ENCODE peak calls at places on chromosomes 12 and 14, in nine cellular contexts. M is HCT116, Y is PC-3, N is adipocyte, P is H1, U is fibroblast of lung, X is IMR-90, D is keratinocyte, O is mammary epithelial cell. J is an unnamed sample.

GRCh38 chr14:61491876-61492440 is 170.6 kb downstream of the PRKCH start:
- DNase-seq in M (no peak), Y (no peak), N (no peak), P (no peak), U (no peak), X (no peak), D (no peak), O (no peak), J (no peak)

GRCh38 chr12:120144215-120144614 is 27.7 kb upstream of the RAB35 start:
- DNase-seq in M (no peak), Y (no peak), N (no peak), P (no peak), U (no peak), X (no peak), D (no peak), O (no peak), J (no peak)

GRCh38 chr12:97464241-97465011 is 1.8 kb downstream of the RMST start:
- DNase-seq in M (no peak), Y (no peak), N (no peak), P (peak), U (no peak), X (no peak), D (no peak), O (no peak), J (no peak)

GRCh38 chr12:41684997-41685396 is 459.7 kb downstream of the GXYLT1 start:
- DNase-seq in M (no peak), Y (no peak), N (peak), P (no peak), U (no peak), X (no peak), D (no peak), O (no peak), J (no peak)

GRCh38 chr14:70203686-70204085 is 14.9 kb upstream of the SLC8A3 start:
- DNase-seq in M (no peak), Y (no peak), N (no peak), P (no peak), U (no peak), X (no peak), D (no peak), O (no peak), J (no peak)

GRCh38 chr14:75252254-75252837 is 26.3 kb upstream of the FOS start:
- DNase-seq in M (no peak), Y (peak), N (no peak), P (no peak), U (no peak), X (no peak), D (no peak), O (peak), J (no peak)

GRCh38 chr12:24561411-24561871 is 387.5 kb downstream of the BCAT1 start:
- DNase-seq in M (no peak), Y (no peak), N (peak), P (no peak), U (peak), X (peak), D (no peak), O (no peak), J (peak)

GRCh38 chr12:49872781-49873181 is 29.9 kb upstream of the BCDIN3D start:
- DNase-seq in M (no peak), Y (no peak), N (no peak), P (peak), U (peak), X (peak), D (no peak), O (no peak), J (peak)

GRCh38 chr14:23569443-23570151 is 2.0 kb upstream of the AP1G2 start:
- DNase-seq in M (peak), Y (peak), N (no peak), P (no peak), U (no peak), X (no peak), D (no peak), O (peak), J (peak)

GRCh38 chr14:95499354-95499750 is 17.1 kb downstream of the SYNE3 start:
- DNase-seq in M (no peak), Y (no peak), N (no peak), P (no peak), U (no peak), X (no peak), D (no peak), O (no peak), J (no peak)

GRCh38 chr12:54196396-54196795 is 7.6 kb upstream of the SMUG1 start:
- DNase-seq in M (no peak), Y (no peak), N (no peak), P (no peak), U (no peak), X (no peak), D (no peak), O (no peak), J (no peak)

GRCh38 chr12:65791400-65791799 is 32.9 kb upstream of the HMGA2 start:
- DNase-seq in M (no peak), Y (peak), N (no peak), P (no peak), U (no peak), X (no peak), D (no peak), O (no peak), J (no peak)

GRCh38 chr12:130982565-130983225 is 29.0 kb downstream of the ADGRD1 start:
- DNase-seq in M (no peak), Y (no peak), N (no peak), P (no peak), U (no peak), X (no peak), D (no peak), O (no peak), J (no peak)

GRCh38 chr14:23406725-23407355 is 1.2 kb downstream of the MYH6 start:
- DNase-seq in M (no peak), Y (no peak), N (no peak), P (no peak), U (no peak), X (no peak), D (no peak), O (no peak), J (no peak)

GRCh38 chr12:110223777-110224378 is 57.2 kb upstream of the ATP2A2 start:
- DNase-seq in M (no peak), Y (peak), N (no peak), P (no peak), U (no peak), X (peak), D (peak), O (peak), J (peak)

GRCh38 chr12:7646178-7646475 is 19.6 kb downstream of the APOBEC1 start:
- DNase-seq in M (no peak), Y (no peak), N (no peak), P (no peak), U (no peak), X (no peak), D (no peak), O (no peak), J (no peak)

GRCh38 chr14:101721111-101721510 is 40.4 kb upstream of the PPP2R5C start:
- DNase-seq in M (no peak), Y (no peak), N (no peak), P (no peak), U (no peak), X (no peak), D (no peak), O (no peak), J (no peak)

GRCh38 chr14:73753887-73754880 is 40.0 kb upstream of the PNMA1 start:
- DNase-seq in M (no peak), Y (peak), N (peak), P (no peak), U (no peak), X (no peak), D (no peak), O (no peak), J (peak)

GRCh38 chr12:2793561-2793960 is 1.2 kb upstream of the FKBP4 start:
- DNase-seq in M (no peak), Y (no peak), N (no peak), P (no peak), U (no peak), X (no peak), D (no peak), O (no peak), J (no peak)

GRCh38 chr14:32047791-32048190 is 29.3 kb upstream of the ARHGAP5 start:
- DNase-seq in M (no peak), Y (peak), N (no peak), P (no peak), U (peak), X (no peak), D (no peak), O (peak), J (peak)

GRCh38 chr12:38157274-38157932 is 159.2 kb upstream of the ALG10B start:
- DNase-seq in M (no peak), Y (no peak), N (no peak), P (no peak), U (no peak), X (no peak), D (no peak), O (no peak), J (no peak)

GRCh38 chr12:132710062-132710421 is 600 bp upstream of the PGAM5 start:
- DNase-seq in M (no peak), Y (no peak), N (peak), P (no peak), U (no peak), X (no peak), D (no peak), O (no peak), J (peak)

GRCh38 chr12:107651867-107652449 is 33.6 kb upstream of the PWP1 start:
- DNase-seq in M (no peak), Y (no peak), N (no peak), P (no peak), U (no peak), X (peak), D (no peak), O (peak), J (no peak)

GRCh38 chr12:133120385-133121191 is 9.5 kb downstream of the ZNF891 start:
- DNase-seq in M (no peak), Y (no peak), N (no peak), P (no peak), U (peak), X (no peak), D (no peak), O (no peak), J (no peak)

GRCh38 chr12:76688627-76689026 is 75.3 kb upstream of the ZDHHC17 start:
- DNase-seq in M (no peak), Y (no peak), N (no peak), P (no peak), U (no peak), X (no peak), D (no peak), O (no peak), J (peak)

GRCh38 chr12:93025145-93026103 is 96.3 kb upstream of the EEA1 start:
- DNase-seq in M (peak), Y (peak), N (peak), P (no peak), U (peak), X (peak), D (no peak), O (peak), J (peak)

GRCh38 chr14:93643676-93644075 is 144.6 kb downstream of the PRIMA1 start:
- DNase-seq in M (no peak), Y (no peak), N (no peak), P (no peak), U (no peak), X (no peak), D (no peak), O (no peak), J (no peak)

GRCh38 chr14:30355431-30355913 is 203.5 kb upstream of the G2E3 start:
- DNase-seq in M (no peak), Y (no peak), N (no peak), P (no peak), U (peak), X (no peak), D (no peak), O (no peak), J (no peak)

GRCh38 chr12:18861287-18861858 is 123.5 kb downstream of the CAPZA3 start:
- DNase-seq in M (peak), Y (peak), N (peak), P (no peak), U (peak), X (peak), D (no peak), O (peak), J (peak)

GRCh38 chr12:38771871-38772270 is 133.5 kb downstream of the CPNE8 start:
- DNase-seq in M (no peak), Y (no peak), N (no peak), P (no peak), U (no peak), X (no peak), D (no peak), O (no peak), J (no peak)

GRCh38 chr14:94132285-94132887 is 3.0 kb upstream of the IFI27L2 start:
- DNase-seq in M (peak), Y (peak), N (peak), P (peak), U (peak), X (peak), D (no peak), O (peak), J (peak)

GRCh38 chr14:23066855-23067744 is 9.8 kb upstream of the CDH24 start:
- DNase-seq in M (no peak), Y (no peak), N (no peak), P (no peak), U (no peak), X (no peak), D (no peak), O (no peak), J (no peak)

GRCh38 chr14:101460521-101460920 is 100.8 kb upstream of the DIO3 start:
- DNase-seq in M (no peak), Y (no peak), N (no peak), P (no peak), U (no peak), X (no peak), D (no peak), O (no peak), J (no peak)

GRCh38 chr12:26126340-26127284 is 1.8 kb upstream of the BHLHE41 start:
- DNase-seq in M (no peak), Y (peak), N (peak), P (peak), U (peak), X (peak), D (no peak), O (peak), J (peak)

GRCh38 chr12:56127888-56128668 is at the start of gene ESYT1:
- DNase-seq in M (peak), Y (peak), N (peak), P (peak), U (peak), X (peak), D (peak), O (peak), J (peak)

GRCh38 chr12:56128669-56129209 is 672 bp downstream of the ESYT1 start:
- DNase-seq in M (no peak), Y (no peak), N (peak), P (no peak), U (no peak), X (no peak), D (no peak), O (peak), J (peak)

GRCh38 chr12:56129210-56129691 is 1.2 kb downstream of the ESYT1 start:
- DNase-seq in M (no peak), Y (peak), N (peak), P (peak), U (peak), X (peak), D (no peak), O (peak), J (peak)

GRCh38 chr12:56127485-56127887 is 581 bp upstream of the ESYT1 start:
- DNase-seq in M (no peak), Y (no peak), N (no peak), P (no peak), U (no peak), X (no peak), D (no peak), O (no peak), J (no peak)

GRCh38 chr12:56126732-56127239 is 1.3 kb upstream of the ESYT1 start:
- DNase-seq in M (no peak), Y (no peak), N (no peak), P (no peak), U (no peak), X (no peak), D (no peak), O (no peak), J (no peak)
- H3K9ac ChIP-seq in M (peak), Y (peak), N (peak), P (no peak), U (no peak), X (peak), D (peak), O (peak), J (peak)

GRCh38 chr14:45201908-45202307 is 51.1 kb downstream of the MIS18BP1 start:
- DNase-seq in M (no peak), Y (peak), N (no peak), P (no peak), U (peak), X (no peak), D (no peak), O (no peak), J (peak)

GRCh38 chr14:45199246-45199645 is 53.8 kb downstream of the MIS18BP1 start:
- DNase-seq in M (no peak), Y (no peak), N (peak), P (no peak), U (peak), X (peak), D (peak), O (peak), J (peak)

GRCh38 chr14:45198551-45198950 is 54.5 kb downstream of the MIS18BP1 start:
- DNase-seq in M (no peak), Y (peak), N (no peak), P (no peak), U (peak), X (peak), D (peak), O (peak), J (peak)

GRCh38 chr14:45204241-45204640 is 48.8 kb downstream of the MIS18BP1 start:
- DNase-seq in M (no peak), Y (no peak), N (no peak), P (no peak), U (no peak), X (no peak), D (no peak), O (no peak), J (no peak)
- H3K9ac ChIP-seq in M (no peak), Y (no peak), N (no peak), P (no peak), U (no peak), X (no peak), D (no peak), O (no peak), J (no peak)

GRCh38 chr14:105471823-105472495 is 2.7 kb upstream of the CRIP2 start:
- DNase-seq in M (no peak), Y (no peak), N (no peak), P (no peak), U (no peak), X (no peak), D (no peak), O (no peak), J (no peak)
- H3K9ac ChIP-seq in M (no peak), Y (no peak), N (no peak), P (no peak), U (no peak), X (no peak), D (no peak), O (no peak), J (no peak)

GRCh38 chr12:118073768-118074167 is 12.8 kb upstream of the WSB2 start:
- DNase-seq in M (no peak), Y (no peak), N (no peak), P (no peak), U (no peak), X (no peak), D (no peak), O (no peak), J (no peak)
- H3K9ac ChIP-seq in M (no peak), Y (no peak), N (no peak), P (no peak), U (no peak), X (no peak), D (no peak), O (no peak), J (no peak)

DNA sequence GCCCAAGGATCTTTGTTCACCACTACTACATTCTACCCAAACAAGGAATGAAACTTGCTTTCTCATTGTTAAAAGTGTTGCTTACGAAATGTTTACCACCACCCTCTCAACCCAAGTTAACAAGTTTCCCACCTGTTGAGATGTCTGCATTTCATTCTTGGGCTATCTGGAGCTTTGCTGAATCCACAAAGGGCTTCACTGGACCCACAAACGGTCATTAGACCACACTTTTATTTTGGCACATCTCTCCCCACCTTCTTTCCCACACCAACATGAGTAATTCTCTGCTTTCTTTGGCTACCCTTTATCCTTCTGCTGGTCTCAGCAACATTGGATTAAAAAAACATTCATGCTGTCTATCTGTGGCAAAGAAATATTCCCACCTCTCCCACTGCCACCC is 78.0 kb downstream of the TMEM260 start:
- DNase-seq in M (no peak), Y (no peak), N (no peak), P (no peak), U (no peak), X (no peak), D (no peak), O (no peak), J (no peak)
- H3K9ac ChIP-seq in M (no peak), Y (no peak), N (no peak), P (no peak), U (no peak), X (no peak), D (no peak), O (no peak), J (no peak)